ENCODE peak calls at places on chromosomes 12 and 14, in eight cellular contexts. One of them, this sample, is unnamed.
A peak's percentile ranks its signal among the peaks of the same experiment; 100 is the strongest.

GRCh38 chr12:40226652-40227051 is 1.9 kb downstream of the LRRK2 start:
- DNase-seq in pancreas: peak; percentile 54
- DNase-seq in IMR-90: peak; percentile 73
- DNase-seq in effector memory CD4-positive, alpha-beta T cell: no peak
- DNase-seq in NT2/D1: no peak
- DNase-seq in mesendoderm: no peak
- DNase-seq in lower lobe of right lung: no peak
- DNase-seq in adrenal gland: peak; percentile 83
- DNase-seq in this sample: peak; percentile 75

GRCh38 chr12:40947812-40948211 is 240.3 kb upstream of the PDZRN4 start:
- DNase-seq in adrenal gland: no peak
- DNase-seq in IMR-90: no peak
- DNase-seq in NT2/D1: no peak
- DNase-seq in lower lobe of right lung: no peak
- DNase-seq in pancreas: no peak
- DNase-seq in mesendoderm: no peak
- DNase-seq in effector memory CD4-positive, alpha-beta T cell: no peak
- DNase-seq in this sample: no peak

GRCh38 chr14:54976316-54976715 is 50.6 kb downstream of the WDHD1 start:
- DNase-seq in pancreas: no peak
- DNase-seq in NT2/D1: no peak
- DNase-seq in IMR-90: peak; percentile 82
- DNase-seq in effector memory CD4-positive, alpha-beta T cell: no peak
- DNase-seq in lower lobe of right lung: no peak
- DNase-seq in adrenal gland: no peak
- DNase-seq in mesendoderm: no peak
- DNase-seq in this sample: no peak

GRCh38 chr12:1552978-1553471 is 41.4 kb downstream of the FBXL14 start:
- DNase-seq in effector memory CD4-positive, alpha-beta T cell: no peak
- DNase-seq in mesendoderm: no peak
- DNase-seq in NT2/D1: no peak
- DNase-seq in lower lobe of right lung: no peak
- DNase-seq in IMR-90: peak; percentile 84
- DNase-seq in adrenal gland: no peak
- DNase-seq in pancreas: no peak
- DNase-seq in this sample: no peak

GRCh38 chr12:80374615-80375014 is 69.4 kb upstream of the PTPRQ start:
- DNase-seq in adrenal gland: no peak
- DNase-seq in IMR-90: no peak
- DNase-seq in mesendoderm: no peak
- DNase-seq in lower lobe of right lung: no peak
- DNase-seq in pancreas: no peak
- DNase-seq in effector memory CD4-positive, alpha-beta T cell: no peak
- DNase-seq in NT2/D1: no peak
- DNase-seq in this sample: no peak

GRCh38 chr12:46084666-46085631 is 94.6 kb upstream of the SCAF11 start:
- DNase-seq in adrenal gland: no peak
- DNase-seq in mesendoderm: peak; percentile 18
- DNase-seq in lower lobe of right lung: no peak
- DNase-seq in effector memory CD4-positive, alpha-beta T cell: no peak
- DNase-seq in IMR-90: no peak
- DNase-seq in NT2/D1: peak; percentile 11
- DNase-seq in pancreas: no peak
- DNase-seq in this sample: no peak

GRCh38 chr14:52071675-52072074 is 2.8 kb upstream of the NID2 start:
- DNase-seq in effector memory CD4-positive, alpha-beta T cell: no peak
- DNase-seq in mesendoderm: peak; percentile 56
- DNase-seq in IMR-90: peak; percentile 57
- DNase-seq in pancreas: no peak
- DNase-seq in adrenal gland: no peak
- DNase-seq in lower lobe of right lung: no peak
- DNase-seq in NT2/D1: no peak
- DNase-seq in this sample: no peak

GRCh38 chr14:84792722-84793410 is 737.1 kb upstream of the FLRT2 start:
- DNase-seq in pancreas: no peak
- DNase-seq in adrenal gland: no peak
- DNase-seq in lower lobe of right lung: no peak
- DNase-seq in NT2/D1: no peak
- DNase-seq in mesendoderm: peak; percentile 77
- DNase-seq in IMR-90: no peak
- DNase-seq in effector memory CD4-positive, alpha-beta T cell: no peak
- DNase-seq in this sample: no peak

GRCh38 chr12:16299403-16299802 is 21.9 kb upstream of the SLC15A5 start:
- DNase-seq in pancreas: no peak
- DNase-seq in IMR-90: peak; percentile 1
- DNase-seq in mesendoderm: no peak
- DNase-seq in effector memory CD4-positive, alpha-beta T cell: no peak
- DNase-seq in NT2/D1: no peak
- DNase-seq in lower lobe of right lung: no peak
- DNase-seq in adrenal gland: no peak
- DNase-seq in this sample: no peak

GRCh38 chr12:47888127-47888819 is 16.5 kb downstream of the VDR start:
- DNase-seq in lower lobe of right lung: no peak
- DNase-seq in IMR-90: no peak
- DNase-seq in adrenal gland: peak; percentile 70
- DNase-seq in NT2/D1: no peak
- DNase-seq in mesendoderm: no peak
- DNase-seq in effector memory CD4-positive, alpha-beta T cell: no peak
- DNase-seq in pancreas: no peak
- DNase-seq in this sample: no peak
- H3K4me1 ChIP-seq in lower lobe of right lung: peaks cover 30% of the 10 kb centered on the region
- H3K4me1 ChIP-seq in IMR-90: peaks cover 4% of the 10 kb centered on the region
- H3K4me1 ChIP-seq in adrenal gland: peaks cover 8% of the 10 kb centered on the region
- H3K4me1 ChIP-seq in NT2/D1: no peaks in the 10 kb centered on the region
- H3K4me1 ChIP-seq in mesendoderm: no peaks in the 10 kb centered on the region
- H3K4me1 ChIP-seq in effector memory CD4-positive, alpha-beta T cell: peaks cover 23% of the 10 kb centered on the region
- H3K4me1 ChIP-seq in pancreas: no peaks in the 10 kb centered on the region
- H3K4me1 ChIP-seq in this sample: no peaks in the 10 kb centered on the region

GRCh38 chr14:103541944-103542544 is 13.0 kb downstream of the TRMT61A start:
- DNase-seq in adrenal gland: no peak
- DNase-seq in effector memory CD4-positive, alpha-beta T cell: no peak
- DNase-seq in IMR-90: no peak
- DNase-seq in lower lobe of right lung: peak; percentile 53
- DNase-seq in mesendoderm: peak; percentile 27
- DNase-seq in NT2/D1: no peak
- DNase-seq in pancreas: no peak
- DNase-seq in this sample: no peak

GRCh38 chr14:103541494-103541943 is 12.5 kb downstream of the TRMT61A start:
- DNase-seq in lower lobe of right lung: peak; percentile 44
- DNase-seq in adrenal gland: no peak
- DNase-seq in mesendoderm: no peak
- DNase-seq in NT2/D1: no peak
- DNase-seq in pancreas: no peak
- DNase-seq in effector memory CD4-positive, alpha-beta T cell: no peak
- DNase-seq in IMR-90: no peak
- DNase-seq in this sample: no peak

GRCh38 chr14:103543140-103543539 is 14.1 kb downstream of the TRMT61A start:
- DNase-seq in effector memory CD4-positive, alpha-beta T cell: no peak
- DNase-seq in pancreas: no peak
- DNase-seq in NT2/D1: no peak
- DNase-seq in mesendoderm: no peak
- DNase-seq in IMR-90: no peak
- DNase-seq in lower lobe of right lung: peak; percentile 44
- DNase-seq in adrenal gland: no peak
- DNase-seq in this sample: no peak

GRCh38 chr14:103543721-103544626 is 15.0 kb downstream of the TRMT61A start:
- DNase-seq in IMR-90: no peak
- DNase-seq in effector memory CD4-positive, alpha-beta T cell: no peak
- DNase-seq in adrenal gland: no peak
- DNase-seq in mesendoderm: no peak
- DNase-seq in lower lobe of right lung: peak; percentile 51
- DNase-seq in pancreas: peak; percentile 14
- DNase-seq in NT2/D1: no peak
- DNase-seq in this sample: no peak

GRCh38 chr14:103542545-103543088 is 13.6 kb downstream of the TRMT61A start:
- DNase-seq in effector memory CD4-positive, alpha-beta T cell: no peak
- DNase-seq in NT2/D1: peak; percentile 81
- DNase-seq in lower lobe of right lung: peak; percentile 77
- DNase-seq in IMR-90: no peak
- DNase-seq in mesendoderm: peak; percentile 88
- DNase-seq in pancreas: peak; percentile 13
- DNase-seq in adrenal gland: peak; percentile 79
- DNase-seq in this sample: no peak
- H3K4me3 ChIP-seq in effector memory CD4-positive, alpha-beta T cell: no peak overlapping the region
- H3K4me3 ChIP-seq in NT2/D1: peak overlapping the region; percentile 28
- H3K4me3 ChIP-seq in lower lobe of right lung: no peak overlapping the region
- H3K4me3 ChIP-seq in IMR-90: no peak overlapping the region
- H3K4me3 ChIP-seq in mesendoderm: no peak overlapping the region
- H3K4me3 ChIP-seq in pancreas: no peak overlapping the region
- H3K4me3 ChIP-seq in adrenal gland: no peak overlapping the region
- H3K4me3 ChIP-seq in this sample: no peak overlapping the region

GRCh38 chr14:74593241-74593985 is 18.6 kb downstream of the LTBP2 start:
- DNase-seq in IMR-90: no peak
- DNase-seq in mesendoderm: no peak
- DNase-seq in lower lobe of right lung: no peak
- DNase-seq in NT2/D1: no peak
- DNase-seq in effector memory CD4-positive, alpha-beta T cell: no peak
- DNase-seq in adrenal gland: peak; percentile 29
- DNase-seq in pancreas: no peak
- DNase-seq in this sample: no peak
- H3K4me1 ChIP-seq in IMR-90: peaks cover 46% of the 10 kb centered on the region
- H3K4me1 ChIP-seq in mesendoderm: no peaks in the 10 kb centered on the region
- H3K4me1 ChIP-seq in lower lobe of right lung: peaks cover 70% of the 10 kb centered on the region
- H3K4me1 ChIP-seq in NT2/D1: peaks cover 3% of the 10 kb centered on the region
- H3K4me1 ChIP-seq in effector memory CD4-positive, alpha-beta T cell: no peaks in the 10 kb centered on the region
- H3K4me1 ChIP-seq in adrenal gland: peaks cover 8% of the 10 kb centered on the region
- H3K4me1 ChIP-seq in pancreas: no peaks in the 10 kb centered on the region
- H3K4me1 ChIP-seq in this sample: peaks cover 36% of the 10 kb centered on the region

DNA sequence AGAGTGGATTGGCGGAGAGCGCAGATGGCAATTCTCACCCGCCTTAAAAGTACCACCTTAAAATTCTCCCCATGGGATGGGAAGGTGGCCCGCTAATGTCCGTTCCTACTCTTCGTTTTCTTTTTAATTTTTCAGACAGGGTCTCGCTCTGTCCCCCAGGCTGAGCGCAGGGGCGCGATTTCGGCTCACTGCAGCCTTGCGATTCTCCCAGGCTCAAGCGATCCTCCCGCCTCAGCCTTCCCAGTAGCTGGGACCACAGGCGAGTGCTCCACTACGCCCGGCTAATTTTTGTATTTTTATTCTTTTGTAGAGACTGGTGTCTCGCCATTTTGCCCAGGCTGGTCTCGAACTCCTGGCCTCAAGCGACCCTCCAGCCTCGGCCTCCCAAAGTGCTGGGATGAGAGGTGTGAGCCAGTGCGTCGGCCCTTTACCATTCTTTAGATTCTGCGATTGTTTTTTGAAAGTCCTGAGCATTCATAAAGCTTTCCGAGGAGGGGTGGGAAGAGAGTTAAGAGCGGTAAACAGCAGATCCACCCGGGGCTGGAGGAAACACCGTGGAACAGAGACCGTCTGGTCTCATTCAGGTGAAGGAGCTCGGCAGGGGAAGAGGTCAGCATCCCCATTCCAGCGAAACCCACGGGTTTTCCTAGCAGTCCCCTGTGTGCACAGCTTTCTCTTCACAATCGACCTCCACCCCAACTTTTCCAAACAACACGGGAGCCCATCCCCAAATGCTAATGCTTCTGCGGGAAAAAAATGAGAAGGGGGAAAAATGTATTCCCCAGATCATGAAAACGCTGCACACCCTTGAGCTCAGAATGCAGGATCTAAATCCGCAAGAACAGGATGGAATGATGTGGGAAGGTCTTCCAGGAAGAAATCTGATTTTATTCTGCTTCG is 129.2 kb downstream of the NDUFA12 start:
- DNase-seq in lower lobe of right lung: no peak
- DNase-seq in adrenal gland: no peak
- DNase-seq in IMR-90: no peak
- DNase-seq in mesendoderm: no peak
- DNase-seq in pancreas: no peak
- DNase-seq in effector memory CD4-positive, alpha-beta T cell: no peak
- DNase-seq in NT2/D1: no peak
- DNase-seq in this sample: no peak
- H3K4me3 ChIP-seq in lower lobe of right lung: peak overlapping the region; percentile 60
- H3K4me3 ChIP-seq in adrenal gland: no peak overlapping the region
- H3K4me3 ChIP-seq in IMR-90: no peak overlapping the region
- H3K4me3 ChIP-seq in mesendoderm: no peak overlapping the region
- H3K4me3 ChIP-seq in pancreas: peak overlapping the region; percentile 45
- H3K4me3 ChIP-seq in effector memory CD4-positive, alpha-beta T cell: peak overlapping the region; percentile 39
- H3K4me3 ChIP-seq in NT2/D1: peak overlapping the region; percentile 60
- H3K4me3 ChIP-seq in this sample: peak overlapping the region; percentile 38

GRCh38 chr12:19203013-19203412 is 73.5 kb downstream of the PLEKHA5 start:
- DNase-seq in lower lobe of right lung: no peak
- DNase-seq in adrenal gland: no peak
- DNase-seq in mesendoderm: no peak
- DNase-seq in IMR-90: no peak
- DNase-seq in pancreas: no peak
- DNase-seq in NT2/D1: no peak
- DNase-seq in effector memory CD4-positive, alpha-beta T cell: no peak
- DNase-seq in this sample: no peak

GRCh38 chr12:19201653-19202052 is 72.1 kb downstream of the PLEKHA5 start:
- DNase-seq in mesendoderm: no peak
- DNase-seq in adrenal gland: no peak
- DNase-seq in IMR-90: peak; percentile 38
- DNase-seq in lower lobe of right lung: no peak
- DNase-seq in pancreas: no peak
- DNase-seq in effector memory CD4-positive, alpha-beta T cell: no peak
- DNase-seq in NT2/D1: no peak
- DNase-seq in this sample: no peak

GRCh38 chr12:19199322-19199721 is 69.8 kb downstream of the PLEKHA5 start:
- DNase-seq in mesendoderm: no peak
- DNase-seq in adrenal gland: no peak
- DNase-seq in pancreas: no peak
- DNase-seq in IMR-90: no peak
- DNase-seq in effector memory CD4-positive, alpha-beta T cell: no peak
- DNase-seq in NT2/D1: no peak
- DNase-seq in lower lobe of right lung: no peak
- DNase-seq in this sample: no peak

GRCh38 chr12:19198272-19198671 is 68.7 kb downstream of the PLEKHA5 start:
- DNase-seq in NT2/D1: peak; percentile 66
- DNase-seq in mesendoderm: peak; percentile 81
- DNase-seq in pancreas: no peak
- DNase-seq in IMR-90: peak; percentile 88
- DNase-seq in lower lobe of right lung: no peak
- DNase-seq in effector memory CD4-positive, alpha-beta T cell: no peak
- DNase-seq in adrenal gland: peak; percentile 50
- DNase-seq in this sample: no peak

GRCh38 chr12:19200261-19200660 is 70.7 kb downstream of the PLEKHA5 start:
- DNase-seq in adrenal gland: no peak
- DNase-seq in effector memory CD4-positive, alpha-beta T cell: no peak
- DNase-seq in IMR-90: peak; percentile 73
- DNase-seq in lower lobe of right lung: no peak
- DNase-seq in pancreas: no peak
- DNase-seq in mesendoderm: no peak
- DNase-seq in NT2/D1: no peak
- DNase-seq in this sample: no peak
- H3K4me1 ChIP-seq in adrenal gland: peaks cover 7% of the 10 kb centered on the region
- H3K4me1 ChIP-seq in effector memory CD4-positive, alpha-beta T cell: no peaks in the 10 kb centered on the region
- H3K4me1 ChIP-seq in IMR-90: peaks cover 6% of the 10 kb centered on the region
- H3K4me1 ChIP-seq in lower lobe of right lung: no peaks in the 10 kb centered on the region
- H3K4me1 ChIP-seq in pancreas: no peaks in the 10 kb centered on the region
- H3K4me1 ChIP-seq in mesendoderm: peaks cover 10% of the 10 kb centered on the region
- H3K4me1 ChIP-seq in NT2/D1: peaks cover 3% of the 10 kb centered on the region
- H3K4me1 ChIP-seq in this sample: no peaks in the 10 kb centered on the region

This sample was measured in uterus.